ENCODE peak calls at places on chromosomes 12 and 14, in five cellular contexts. Y, I, C, L and X are unnamed samples.

GRCh38 chr14:98633380-98633779 is 638.6 kb downstream of the BCL11B start:
- DNase-seq in Y (no peak), I (peak; percentile 68), C (peak; percentile 86), L (no peak), X (no peak)

GRCh38 chr12:40551466-40551865 is 140.8 kb upstream of the CNTN1 start:
- DNase-seq in Y (no peak), I (no peak), C (no peak), L (no peak), X (no peak)

GRCh38 chr12:5905757-5906156 is 39.3 kb downstream of the ANO2 start:
- DNase-seq in Y (no peak), I (no peak), C (no peak), L (no peak), X (no peak)

GRCh38 chr14:65639216-65639615 is 226.7 kb downstream of the FUT8 start:
- DNase-seq in Y (no peak), I (no peak), C (no peak), L (no peak), X (no peak)

GRCh38 chr12:57845478-57846284 is 848 bp downstream of the CTDSP2 start:
- DNase-seq in Y (peak; percentile 78), I (peak; percentile 83), C (peak; percentile 25), L (peak; percentile 81), X (peak; percentile 87)

GRCh38 chr14:25003537-25003936 is 46.4 kb downstream of the STXBP6 start:
- DNase-seq in Y (no peak), I (no peak), C (no peak), L (no peak), X (no peak)

GRCh38 chr12:114400925-114401324 is 5.0 kb downstream of the TBX5 start:
- DNase-seq in Y (no peak), I (no peak), C (no peak), L (no peak), X (no peak)

GRCh38 chr12:52156310-52156709 is 35.5 kb downstream of the KRT80 start:
- DNase-seq in Y (no peak), I (no peak), C (no peak), L (no peak), X (no peak)

GRCh38 chr12:88245905-88246304 is 103.8 kb downstream of the TMTC3 start:
- DNase-seq in Y (no peak), I (no peak), C (no peak), L (no peak), X (no peak)

GRCh38 chr14:73945159-73945670 is 4.7 kb downstream of the FAM161B start:
- DNase-seq in Y (no peak), I (no peak), C (no peak), L (no peak), X (no peak)

GRCh38 chr12:34390171-34390841 is 368.0 kb downstream of the ALG10 start:
- DNase-seq in Y (no peak), I (no peak), C (no peak), L (no peak), X (peak; percentile 41)

GRCh38 chr12:19893514-19893913 is 454.2 kb downstream of the AEBP2 start:
- DNase-seq in Y (no peak), I (no peak), C (no peak), L (no peak), X (no peak)

GRCh38 chr12:24903305-24904088 is 45.4 kb downstream of the BCAT1 start:
- DNase-seq in Y (peak; percentile 33), I (peak; percentile 39), C (no peak), L (no peak), X (no peak)

GRCh38 chr12:99767809-99768208 is 120.3 kb downstream of the GARIN6 start:
- DNase-seq in Y (no peak), I (no peak), C (peak; percentile 7), L (no peak), X (no peak)

GRCh38 chr14:69675246-69675583 is 63.8 kb downstream of the SUSD6 start:
- DNase-seq in Y (no peak), I (no peak), C (no peak), L (no peak), X (no peak)

GRCh38 chr14:36655571-36655962 is 6.1 kb upstream of the PAX9 start:
- DNase-seq in Y (no peak), I (no peak), C (no peak), L (no peak), X (no peak)